ENCODE peak calls at places on chromosomes 16 and 17, in seven cellular contexts. E is GM23248; U is activated CD8-positive, alpha-beta T cell treated with anti-CD3 and anti-CD28 coated beads, Interleukin-2, amount 10 ng/mL, durations not matched to agents 7 days and 5 days; M is NCI-H2029 treated with DMSO at 0.1 percent for 48 hours; K is PC-9; O is CD4-positive, CD25-positive, alpha-beta regulatory T cell; Q is activated CD4-positive, alpha-beta T cell treated with anti-CD3 and anti-CD28 coated beads, Interleukin-2, amount 10 ng/mL, durations not matched to agents 24 days and 14 days. V is an unnamed sample.

GRCh38 chr17:22303865-22304264 is 611.5 kb downstream of the KCNJ18 start:
- DNase-seq in E (no peak), U (no peak), M (no peak), K (no peak), O (no peak), Q (no peak), V (no peak)

GRCh38 chr17:39533891-39534290 is 72.6 kb downstream of the CDK12 start:
- DNase-seq in E (no peak), U (no peak), M (no peak), K (peak), O (no peak), Q (no peak), V (peak)

GRCh38 chr16:84933774-84934571 is 77.4 kb downstream of the ZDHHC7 start:
- DNase-seq in E (peak), U (no peak), M (no peak), K (no peak), O (no peak), Q (no peak), V (no peak)

GRCh38 chr17:76357597-76358158 is 4.0 kb upstream of the PRPSAP1 start:
- DNase-seq in E (no peak), U (no peak), M (no peak), K (no peak), O (no peak), Q (no peak), V (no peak)

GRCh38 chr17:76556759-76557367 is 17.0 kb downstream of the PRCD start:
- DNase-seq in E (peak), U (no peak), M (no peak), K (no peak), O (no peak), Q (peak), V (peak)

GRCh38 chr17:73389411-73389810 is 77.6 kb upstream of the CDC42EP4 start:
- DNase-seq in E (no peak), U (no peak), M (no peak), K (no peak), O (no peak), Q (no peak), V (no peak)

GRCh38 chr17:59963738-59964454 is 644 bp downstream of the RNFT1 start:
- DNase-seq in E (peak), U (peak), M (peak), K (peak), O (no peak), Q (peak), V (peak)

GRCh38 chr16:2689968-2690830 is 7.9 kb downstream of the KCTD5 start:
- DNase-seq in E (no peak), U (no peak), M (no peak), K (no peak), O (no peak), Q (no peak), V (no peak)

GRCh38 chr16:77431131-77431670 is 3.6 kb downstream of the ADAMTS18 start:
- DNase-seq in E (peak), U (no peak), M (no peak), K (no peak), O (no peak), Q (no peak), V (no peak)

GRCh38 chr16:4915226-4915761 is 21.7 kb downstream of the PPL start:
- DNase-seq in E (peak), U (no peak), M (no peak), K (peak), O (no peak), Q (no peak), V (no peak)

GRCh38 chr17:76000016-76000754 is 470 bp upstream of the CDK3 start:
- DNase-seq in E (peak), U (peak), M (no peak), K (no peak), O (peak), Q (peak), V (peak)

GRCh38 chr17:18161226-18162094 is 22.2 kb upstream of the ALKBH5 start:
- DNase-seq in E (peak), U (no peak), M (no peak), K (no peak), O (no peak), Q (no peak), V (no peak)

GRCh38 chr17:31610301-31610910 is 218.9 kb downstream of the RAB11FIP4 start:
- DNase-seq in E (no peak), U (no peak), M (no peak), K (no peak), O (no peak), Q (no peak), V (no peak)

GRCh38 chr16:79601092-79601977 is 798 bp upstream of the MAF start:
- DNase-seq in E (peak), U (no peak), M (no peak), K (no peak), O (no peak), Q (peak), V (peak)

GRCh38 chr17:29807520-29808361 is 122.3 kb downstream of the SSH2 start:
- DNase-seq in E (peak), U (peak), M (peak), K (no peak), O (peak), Q (peak), V (peak)

GRCh38 chr16:77896357-77896972 is 108.1 kb downstream of the VAT1L start:
- DNase-seq in E (no peak), U (no peak), M (no peak), K (no peak), O (no peak), Q (no peak), V (peak)

GRCh38 chr17:76500745-76501017 is 542 bp downstream of the RHBDF2 start:
- DNase-seq in E (no peak), U (no peak), M (no peak), K (no peak), O (no peak), Q (no peak), V (no peak)

GRCh38 chr16:13911871-13912270 is 8.1 kb upstream of the ERCC4 start:
- DNase-seq in E (no peak), U (no peak), M (no peak), K (no peak), O (no peak), Q (no peak), V (no peak)

GRCh38 chr17:57270801-57271245 is 14.5 kb downstream of the MSI2 start:
- DNase-seq in E (no peak), U (no peak), M (no peak), K (no peak), O (no peak), Q (no peak), V (no peak)

GRCh38 chr16:49698931-49699715 is 156.8 kb downstream of the ZNF423 start:
- DNase-seq in E (no peak), U (no peak), M (no peak), K (no peak), O (no peak), Q (no peak), V (no peak)

GRCh38 chr16:72261127-72261526 is 89.2 kb upstream of the PMFBP1 start:
- DNase-seq in E (no peak), U (no peak), M (no peak), K (no peak), O (no peak), Q (no peak), V (no peak)

GRCh38 chr16:1108299-1109252 is 12.5 kb upstream of the C1QTNF8 start:
- DNase-seq in E (peak), U (no peak), M (peak), K (no peak), O (no peak), Q (no peak), V (no peak)

GRCh38 chr16:369866-370436 is 387 bp downstream of the MRPL28 start:
- DNase-seq in E (peak), U (no peak), M (no peak), K (no peak), O (no peak), Q (no peak), V (no peak)

GRCh38 chr17:31373150-31374082 is 18.1 kb upstream of the RAB11FIP4 start:
- DNase-seq in E (peak), U (peak), M (peak), K (no peak), O (peak), Q (peak), V (peak)